ENCODE peak calls at places on chromosomes 7 and 10, in ten cellular contexts. One of them, this sample, is unnamed.

GRCh38 chr10:110203500-110204455 is 3.6 kb upstream of the MXI1 start:
- DNase-seq in choroid plexus epithelial cell: no peak
- DNase-seq in stimulated activated CD4-positive, alpha-beta T cell treated with anti-CD3 and anti-CD28 coated beads, TNF-alpha, amount 100 ng/mL, for 24 hours: no peak
- DNase-seq in activated CD8-positive, alpha-beta memory T cell treated with anti-CD3 and anti-CD28 coated beads for 24 hours: no peak
- DNase-seq in activated gamma-delta T cell treated with anti-CD3 and anti-CD28 coated beads, Interleukin-2, amount 50 U/mL, for 16 hours: no peak
- DNase-seq in GM12892: no peak
- DNase-seq in GM03348: no peak
- DNase-seq in psoas muscle: no peak
- DNase-seq in A549: no peak
- DNase-seq in KG1: no peak
- DNase-seq in this sample: no peak

GRCh38 chr7:70638381-70639128 is 493.4 kb upstream of the GALNT17 start:
- DNase-seq in A549: no peak
- DNase-seq in choroid plexus epithelial cell: no peak
- DNase-seq in KG1: no peak
- DNase-seq in psoas muscle: no peak
- DNase-seq in GM12892: no peak
- DNase-seq in GM03348: no peak
- DNase-seq in activated gamma-delta T cell treated with anti-CD3 and anti-CD28 coated beads, Interleukin-2, amount 50 U/mL, for 16 hours: no peak
- DNase-seq in activated CD8-positive, alpha-beta memory T cell treated with anti-CD3 and anti-CD28 coated beads for 24 hours: no peak
- DNase-seq in stimulated activated CD4-positive, alpha-beta T cell treated with anti-CD3 and anti-CD28 coated beads, TNF-alpha, amount 100 ng/mL, for 24 hours: no peak
- DNase-seq in this sample: no peak

GRCh38 chr10:128536259-128536658 is 410.0 kb upstream of the MKI67 start:
- DNase-seq in KG1: no peak
- DNase-seq in activated gamma-delta T cell treated with anti-CD3 and anti-CD28 coated beads, Interleukin-2, amount 50 U/mL, for 16 hours: no peak
- DNase-seq in activated CD8-positive, alpha-beta memory T cell treated with anti-CD3 and anti-CD28 coated beads for 24 hours: no peak
- DNase-seq in GM03348: no peak
- DNase-seq in A549: no peak
- DNase-seq in choroid plexus epithelial cell: no peak
- DNase-seq in psoas muscle: no peak
- DNase-seq in stimulated activated CD4-positive, alpha-beta T cell treated with anti-CD3 and anti-CD28 coated beads, TNF-alpha, amount 100 ng/mL, for 24 hours: no peak
- DNase-seq in GM12892: no peak
- DNase-seq in this sample: no peak

GRCh38 chr10:80946957-80947722 is 409.4 kb downstream of the SH2D4B start:
- DNase-seq in activated gamma-delta T cell treated with anti-CD3 and anti-CD28 coated beads, Interleukin-2, amount 50 U/mL, for 16 hours: no peak
- DNase-seq in choroid plexus epithelial cell: no peak
- DNase-seq in psoas muscle: no peak
- DNase-seq in activated CD8-positive, alpha-beta memory T cell treated with anti-CD3 and anti-CD28 coated beads for 24 hours: no peak
- DNase-seq in stimulated activated CD4-positive, alpha-beta T cell treated with anti-CD3 and anti-CD28 coated beads, TNF-alpha, amount 100 ng/mL, for 24 hours: no peak
- DNase-seq in KG1: no peak
- DNase-seq in GM03348: no peak
- DNase-seq in GM12892: no peak
- DNase-seq in A549: no peak
- DNase-seq in this sample: no peak

GRCh38 chr7:585873-586272 is 66.2 kb upstream of the PDGFA start:
- DNase-seq in choroid plexus epithelial cell: no peak
- DNase-seq in activated CD8-positive, alpha-beta memory T cell treated with anti-CD3 and anti-CD28 coated beads for 24 hours: no peak
- DNase-seq in KG1: no peak
- DNase-seq in GM12892: no peak
- DNase-seq in stimulated activated CD4-positive, alpha-beta T cell treated with anti-CD3 and anti-CD28 coated beads, TNF-alpha, amount 100 ng/mL, for 24 hours: no peak
- DNase-seq in activated gamma-delta T cell treated with anti-CD3 and anti-CD28 coated beads, Interleukin-2, amount 50 U/mL, for 16 hours: no peak
- DNase-seq in A549: no peak
- DNase-seq in GM03348: no peak
- DNase-seq in psoas muscle: no peak
- DNase-seq in this sample: no peak

GRCh38 chr7:8131694-8132605 is 130.0 kb downstream of the ICA1 start:
- DNase-seq in stimulated activated CD4-positive, alpha-beta T cell treated with anti-CD3 and anti-CD28 coated beads, TNF-alpha, amount 100 ng/mL, for 24 hours: no peak
- DNase-seq in KG1: no peak
- DNase-seq in activated CD8-positive, alpha-beta memory T cell treated with anti-CD3 and anti-CD28 coated beads for 24 hours: no peak
- DNase-seq in A549: no peak
- DNase-seq in choroid plexus epithelial cell: no peak
- DNase-seq in activated gamma-delta T cell treated with anti-CD3 and anti-CD28 coated beads, Interleukin-2, amount 50 U/mL, for 16 hours: no peak
- DNase-seq in GM03348: no peak
- DNase-seq in GM12892: no peak
- DNase-seq in psoas muscle: no peak
- DNase-seq in this sample: no peak

GRCh38 chr10:792792-793100 is 103.3 kb upstream of the DIP2C start:
- DNase-seq in GM03348: no peak
- DNase-seq in psoas muscle: no peak
- DNase-seq in GM12892: no peak
- DNase-seq in activated CD8-positive, alpha-beta memory T cell treated with anti-CD3 and anti-CD28 coated beads for 24 hours: no peak
- DNase-seq in A549: no peak
- DNase-seq in choroid plexus epithelial cell: peak; percentile 39
- DNase-seq in activated gamma-delta T cell treated with anti-CD3 and anti-CD28 coated beads, Interleukin-2, amount 50 U/mL, for 16 hours: no peak
- DNase-seq in stimulated activated CD4-positive, alpha-beta T cell treated with anti-CD3 and anti-CD28 coated beads, TNF-alpha, amount 100 ng/mL, for 24 hours: no peak
- DNase-seq in KG1: no peak
- DNase-seq in this sample: no peak

GRCh38 chr10:72297281-72297967 is 23.7 kb downstream of the DDIT4 start:
- DNase-seq in KG1: peak; percentile 89
- DNase-seq in GM03348: peak; percentile 87
- DNase-seq in A549: no peak
- DNase-seq in activated CD8-positive, alpha-beta memory T cell treated with anti-CD3 and anti-CD28 coated beads for 24 hours: peak; percentile 95
- DNase-seq in choroid plexus epithelial cell: peak; percentile 99
- DNase-seq in psoas muscle: peak; percentile 90
- DNase-seq in GM12892: no peak
- DNase-seq in stimulated activated CD4-positive, alpha-beta T cell treated with anti-CD3 and anti-CD28 coated beads, TNF-alpha, amount 100 ng/mL, for 24 hours: peak; percentile 93
- DNase-seq in activated gamma-delta T cell treated with anti-CD3 and anti-CD28 coated beads, Interleukin-2, amount 50 U/mL, for 16 hours: peak; percentile 92
- DNase-seq in this sample: peak; percentile 57

GRCh38 chr7:131111081-131111576 is 216.5 kb upstream of the MKLN1 start:
- DNase-seq in A549: peak; percentile 55
- DNase-seq in psoas muscle: no peak
- DNase-seq in activated gamma-delta T cell treated with anti-CD3 and anti-CD28 coated beads, Interleukin-2, amount 50 U/mL, for 16 hours: no peak
- DNase-seq in activated CD8-positive, alpha-beta memory T cell treated with anti-CD3 and anti-CD28 coated beads for 24 hours: no peak
- DNase-seq in GM12892: no peak
- DNase-seq in stimulated activated CD4-positive, alpha-beta T cell treated with anti-CD3 and anti-CD28 coated beads, TNF-alpha, amount 100 ng/mL, for 24 hours: no peak
- DNase-seq in choroid plexus epithelial cell: peak; percentile 89
- DNase-seq in GM03348: peak; percentile 64
- DNase-seq in KG1: no peak
- DNase-seq in this sample: peak; percentile 53

GRCh38 chr10:121460733-121461132 is 137.5 kb downstream of the FGFR2 start:
- DNase-seq in activated gamma-delta T cell treated with anti-CD3 and anti-CD28 coated beads, Interleukin-2, amount 50 U/mL, for 16 hours: no peak
- DNase-seq in activated CD8-positive, alpha-beta memory T cell treated with anti-CD3 and anti-CD28 coated beads for 24 hours: no peak
- DNase-seq in A549: no peak
- DNase-seq in GM03348: no peak
- DNase-seq in GM12892: no peak
- DNase-seq in psoas muscle: no peak
- DNase-seq in stimulated activated CD4-positive, alpha-beta T cell treated with anti-CD3 and anti-CD28 coated beads, TNF-alpha, amount 100 ng/mL, for 24 hours: no peak
- DNase-seq in choroid plexus epithelial cell: no peak
- DNase-seq in KG1: no peak
- DNase-seq in this sample: no peak

GRCh38 chr7:77383333-77383740 is 32.8 kb downstream of the GSAP start:
- DNase-seq in choroid plexus epithelial cell: peak; percentile 44
- DNase-seq in activated gamma-delta T cell treated with anti-CD3 and anti-CD28 coated beads, Interleukin-2, amount 50 U/mL, for 16 hours: no peak
- DNase-seq in GM12892: no peak
- DNase-seq in stimulated activated CD4-positive, alpha-beta T cell treated with anti-CD3 and anti-CD28 coated beads, TNF-alpha, amount 100 ng/mL, for 24 hours: no peak
- DNase-seq in A549: no peak
- DNase-seq in KG1: no peak
- DNase-seq in activated CD8-positive, alpha-beta memory T cell treated with anti-CD3 and anti-CD28 coated beads for 24 hours: no peak
- DNase-seq in psoas muscle: no peak
- DNase-seq in GM03348: peak; percentile 13
- DNase-seq in this sample: no peak

This sample was measured in globus pallidus.